ENCODE peak calls at places on chromosomes 6 and 20, in six cellular contexts. K is foreskin fibroblast; Q is activated naive CD8-positive, alpha-beta T cell treated with anti-CD3 and anti-CD28 coated beads, Interleukin-2, amount 50 U/mL, for 24 hours; D is RPMI8226; C is GM06990; Y is activated CD8-positive, alpha-beta memory T cell treated with anti-CD3 and anti-CD28 coated beads for 48 hours. S is an unnamed sample.
A peak's percentile ranks its signal among the peaks of the same experiment; 100 is the strongest.

GRCh38 chr20:16571333-16571732 is 1.9 kb downstream of the KIF16B start:
- DNase-seq in K (no peak), Q (no peak), D (no peak), C (no peak), Y (no peak), S (no peak)

GRCh38 chr6:155419161-155419560 is 36.5 kb downstream of the NOX3 start:
- DNase-seq in K (peak; percentile 39), Q (no peak), D (no peak), C (no peak), Y (no peak), S (peak; percentile 20)

GRCh38 chr6:157823523-157824370 is 701 bp downstream of the SNX9 start:
- DNase-seq in K (peak; percentile 59), Q (peak; percentile 78), D (peak; percentile 77), C (peak; percentile 42), Y (peak; percentile 48), S (no peak)

GRCh38 chr6:91879346-91879995 is 1292.6 kb upstream of the MAP3K7 start:
- DNase-seq in K (no peak), Q (no peak), D (no peak), C (no peak), Y (no peak), S (no peak)

GRCh38 chr6:20919677-20920385 is 385.6 kb downstream of the CDKAL1 start:
- DNase-seq in K (peak; percentile 30), Q (no peak), D (no peak), C (peak; percentile 66), Y (no peak), S (no peak)

GRCh38 chr6:3748208-3748701 is 3.3 kb downstream of the PXDC1 start:
- DNase-seq in K (peak; percentile 89), Q (peak; percentile 57), D (peak; percentile 83), C (no peak), Y (no peak), S (peak; percentile 80)

GRCh38 chr6:7107578-7108195 is at the start of gene RREB1:
- DNase-seq in K (peak; percentile 50), Q (peak; percentile 74), D (peak; percentile 77), C (peak; percentile 81), Y (peak; percentile 43), S (no peak)

GRCh38 chr20:25863536-25864325 is 167.1 kb upstream of the ZNF337 start:
- DNase-seq in K (no peak), Q (no peak), D (peak; percentile 48), C (no peak), Y (no peak), S (no peak)

GRCh38 chr20:58069207-58069606 is 159.2 kb downstream of the ANKRD60 start:
- DNase-seq in K (no peak), Q (no peak), D (no peak), C (no peak), Y (no peak), S (no peak)

GRCh38 chr6:89145461-89145961 is 344 bp upstream of the PM20D2 start:
- DNase-seq in K (no peak), Q (peak; percentile 29), D (peak; percentile 70), C (no peak), Y (no peak), S (no peak)

GRCh38 chr6:112576421-112576820 is 229.3 kb downstream of the RFPL4B start:
- DNase-seq in K (no peak), Q (no peak), D (no peak), C (no peak), Y (no peak), S (no peak)

GRCh38 chr6:75397806-75398465 is 95.7 kb downstream of the FILIP1 start:
- DNase-seq in K (no peak), Q (no peak), D (no peak), C (no peak), Y (no peak), S (no peak)

GRCh38 chr6:151577257-151577656 is 83.4 kb downstream of the CCDC170 start:
- DNase-seq in K (no peak), Q (no peak), D (no peak), C (no peak), Y (no peak), S (no peak)

GRCh38 chr20:63976980-63977391 is 2.5 kb downstream of the SAMD10 start:
- DNase-seq in K (no peak), Q (no peak), D (no peak), C (no peak), Y (no peak), S (no peak)

GRCh38 chr6:159063549-159063948 is 18.8 kb upstream of the TAGAP start:
- DNase-seq in K (no peak), Q (no peak), D (no peak), C (no peak), Y (no peak), S (no peak)

GRCh38 chr6:87699576-87699975 is 2.5 kb downstream of the AKIRIN2 start:
- DNase-seq in K (no peak), Q (no peak), D (no peak), C (no peak), Y (no peak), S (no peak)

GRCh38 chr20:35539756-35540212 is 2.1 kb upstream of the ERGIC3 start:
- DNase-seq in K (no peak), Q (peak; percentile 10), D (peak; percentile 67), C (peak; percentile 85), Y (no peak), S (no peak)

GRCh38 chr6:11248974-11249761 is 16.7 kb upstream of the NEDD9 start:
- DNase-seq in K (no peak), Q (no peak), D (no peak), C (no peak), Y (no peak), S (no peak)

GRCh38 chr20:47205577-47206123 is 150.8 kb downstream of the ZMYND8 start:
- DNase-seq in K (peak; percentile 81), Q (no peak), D (peak; percentile 64), C (peak; percentile 60), Y (no peak), S (peak; percentile 43)

GRCh38 chr6:153129873-153130514 is 1.1 kb downstream of the RGS17 start:
- DNase-seq in K (no peak), Q (no peak), D (no peak), C (no peak), Y (no peak), S (no peak)

GRCh38 chr6:141677598-141678211 is 455.0 kb upstream of the GJE1 start:
- DNase-seq in K (peak; percentile 23), Q (no peak), D (peak; percentile 24), C (no peak), Y (no peak), S (no peak)

GRCh38 chr6:42937548-42938427 is 8.5 kb downstream of the CNPY3 start:
- DNase-seq in K (no peak), Q (no peak), D (no peak), C (no peak), Y (no peak), S (no peak)

GRCh38 chr20:18904192-18904591 is 90.6 kb downstream of the SCP2D1 start:
- DNase-seq in K (no peak), Q (no peak), D (no peak), C (no peak), Y (no peak), S (no peak)

S was measured in GM04504.